ENCODE peak calls at places on chromosomes 3 and 15, in nine cellular contexts. One of them, this sample, is unnamed.
A peak's percentile ranks its signal among the peaks of the same experiment; 100 is the strongest.

GRCh38 chr3:3800076-3800448 is 831 bp downstream of the LRRN1 start:
- DNase-seq in CD8-positive, alpha-beta memory T cell: no peak
- DNase-seq in D341Med: peak; percentile 52
- DNase-seq in CD4-positive, alpha-beta memory T cell: no peak
- DNase-seq in EH: no peak
- DNase-seq in COLO829: no peak
- DNase-seq in NCI-H748 treated with DMSO at 0.1 percent for 48 hours: no peak
- DNase-seq in stimulated activated CD4-positive, alpha-beta T cell treated with anti-CD3 and anti-CD28 coated beads, Interleukin-1b, Interleukin-23, amount 100 ng/mL, for 24 hours: no peak
- DNase-seq in hippocampal formation: no peak
- DNase-seq in this sample: no peak

GRCh38 chr3:111592143-111592542 is 3.0 kb downstream of the ZBED2 start:
- DNase-seq in CD8-positive, alpha-beta memory T cell: no peak
- DNase-seq in D341Med: no peak
- DNase-seq in CD4-positive, alpha-beta memory T cell: no peak
- DNase-seq in EH: peak; percentile 50
- DNase-seq in COLO829: no peak
- DNase-seq in NCI-H748 treated with DMSO at 0.1 percent for 48 hours: no peak
- DNase-seq in stimulated activated CD4-positive, alpha-beta T cell treated with anti-CD3 and anti-CD28 coated beads, Interleukin-1b, Interleukin-23, amount 100 ng/mL, for 24 hours: no peak
- DNase-seq in hippocampal formation: no peak
- DNase-seq in this sample: no peak

GRCh38 chr3:16943857-16944256 is 59.1 kb downstream of the PLCL2 start:
- DNase-seq in CD8-positive, alpha-beta memory T cell: no peak
- DNase-seq in D341Med: no peak
- DNase-seq in CD4-positive, alpha-beta memory T cell: no peak
- DNase-seq in EH: no peak
- DNase-seq in COLO829: no peak
- DNase-seq in NCI-H748 treated with DMSO at 0.1 percent for 48 hours: no peak
- DNase-seq in stimulated activated CD4-positive, alpha-beta T cell treated with anti-CD3 and anti-CD28 coated beads, Interleukin-1b, Interleukin-23, amount 100 ng/mL, for 24 hours: no peak
- DNase-seq in hippocampal formation: no peak
- DNase-seq in this sample: no peak

GRCh38 chr15:39621210-39621609 is 40.3 kb downstream of the THBS1 start:
- DNase-seq in CD8-positive, alpha-beta memory T cell: no peak
- DNase-seq in D341Med: no peak
- DNase-seq in CD4-positive, alpha-beta memory T cell: no peak
- DNase-seq in EH: no peak
- DNase-seq in COLO829: no peak
- DNase-seq in NCI-H748 treated with DMSO at 0.1 percent for 48 hours: no peak
- DNase-seq in stimulated activated CD4-positive, alpha-beta T cell treated with anti-CD3 and anti-CD28 coated beads, Interleukin-1b, Interleukin-23, amount 100 ng/mL, for 24 hours: no peak
- DNase-seq in hippocampal formation: no peak
- DNase-seq in this sample: peak; percentile 67

GRCh38 chr15:43859546-43859945 is 32.7 kb downstream of the WDR76 start:
- DNase-seq in CD8-positive, alpha-beta memory T cell: no peak
- DNase-seq in D341Med: no peak
- DNase-seq in CD4-positive, alpha-beta memory T cell: no peak
- DNase-seq in EH: no peak
- DNase-seq in COLO829: no peak
- DNase-seq in NCI-H748 treated with DMSO at 0.1 percent for 48 hours: no peak
- DNase-seq in stimulated activated CD4-positive, alpha-beta T cell treated with anti-CD3 and anti-CD28 coated beads, Interleukin-1b, Interleukin-23, amount 100 ng/mL, for 24 hours: no peak
- DNase-seq in hippocampal formation: no peak
- DNase-seq in this sample: no peak

GRCh38 chr3:65351753-65352152 is 664.0 kb upstream of the ADAMTS9 start:
- DNase-seq in CD8-positive, alpha-beta memory T cell: no peak
- DNase-seq in D341Med: no peak
- DNase-seq in CD4-positive, alpha-beta memory T cell: no peak
- DNase-seq in EH: no peak
- DNase-seq in COLO829: no peak
- DNase-seq in NCI-H748 treated with DMSO at 0.1 percent for 48 hours: no peak
- DNase-seq in stimulated activated CD4-positive, alpha-beta T cell treated with anti-CD3 and anti-CD28 coated beads, Interleukin-1b, Interleukin-23, amount 100 ng/mL, for 24 hours: no peak
- DNase-seq in hippocampal formation: no peak
- DNase-seq in this sample: no peak

GRCh38 chr3:86245360-86245759 is 745.6 kb downstream of the VGLL3 start:
- DNase-seq in CD8-positive, alpha-beta memory T cell: no peak
- DNase-seq in D341Med: peak; percentile 10
- DNase-seq in CD4-positive, alpha-beta memory T cell: no peak
- DNase-seq in EH: no peak
- DNase-seq in COLO829: no peak
- DNase-seq in NCI-H748 treated with DMSO at 0.1 percent for 48 hours: no peak
- DNase-seq in stimulated activated CD4-positive, alpha-beta T cell treated with anti-CD3 and anti-CD28 coated beads, Interleukin-1b, Interleukin-23, amount 100 ng/mL, for 24 hours: no peak
- DNase-seq in hippocampal formation: peak; percentile 66
- DNase-seq in this sample: no peak

GRCh38 chr3:196202516-196202970 is 8.7 kb downstream of the ZDHHC19 start:
- DNase-seq in CD8-positive, alpha-beta memory T cell: no peak
- DNase-seq in D341Med: no peak
- DNase-seq in CD4-positive, alpha-beta memory T cell: no peak
- DNase-seq in EH: peak; percentile 67
- DNase-seq in COLO829: no peak
- DNase-seq in NCI-H748 treated with DMSO at 0.1 percent for 48 hours: no peak
- DNase-seq in stimulated activated CD4-positive, alpha-beta T cell treated with anti-CD3 and anti-CD28 coated beads, Interleukin-1b, Interleukin-23, amount 100 ng/mL, for 24 hours: no peak
- DNase-seq in hippocampal formation: no peak
- DNase-seq in this sample: no peak

GRCh38 chr15:97301166-97301565 is 659.3 kb upstream of the ARRDC4 start:
- DNase-seq in CD8-positive, alpha-beta memory T cell: no peak
- DNase-seq in D341Med: no peak
- DNase-seq in CD4-positive, alpha-beta memory T cell: no peak
- DNase-seq in EH: no peak
- DNase-seq in COLO829: no peak
- DNase-seq in NCI-H748 treated with DMSO at 0.1 percent for 48 hours: no peak
- DNase-seq in stimulated activated CD4-positive, alpha-beta T cell treated with anti-CD3 and anti-CD28 coated beads, Interleukin-1b, Interleukin-23, amount 100 ng/mL, for 24 hours: no peak
- DNase-seq in hippocampal formation: no peak
- DNase-seq in this sample: no peak

GRCh38 chr3:56997675-56998074 is 62.8 kb upstream of the SPATA12 start:
- DNase-seq in CD8-positive, alpha-beta memory T cell: no peak
- DNase-seq in D341Med: no peak
- DNase-seq in CD4-positive, alpha-beta memory T cell: no peak
- DNase-seq in EH: peak; percentile 68
- DNase-seq in COLO829: no peak
- DNase-seq in NCI-H748 treated with DMSO at 0.1 percent for 48 hours: no peak
- DNase-seq in stimulated activated CD4-positive, alpha-beta T cell treated with anti-CD3 and anti-CD28 coated beads, Interleukin-1b, Interleukin-23, amount 100 ng/mL, for 24 hours: no peak
- DNase-seq in hippocampal formation: no peak
- DNase-seq in this sample: no peak

GRCh38 chr3:140555666-140556065 is 122.2 kb upstream of the TRIM42 start:
- DNase-seq in CD8-positive, alpha-beta memory T cell: no peak
- DNase-seq in D341Med: no peak
- DNase-seq in CD4-positive, alpha-beta memory T cell: no peak
- DNase-seq in EH: no peak
- DNase-seq in COLO829: no peak
- DNase-seq in NCI-H748 treated with DMSO at 0.1 percent for 48 hours: no peak
- DNase-seq in stimulated activated CD4-positive, alpha-beta T cell treated with anti-CD3 and anti-CD28 coated beads, Interleukin-1b, Interleukin-23, amount 100 ng/mL, for 24 hours: no peak
- DNase-seq in hippocampal formation: no peak
- DNase-seq in this sample: no peak

GRCh38 chr3:9916734-9917680 is at the start of gene IL17RC:
- DNase-seq in CD8-positive, alpha-beta memory T cell: no peak
- DNase-seq in D341Med: peak; percentile 56
- DNase-seq in CD4-positive, alpha-beta memory T cell: no peak
- DNase-seq in EH: peak; percentile 91
- DNase-seq in COLO829: peak; percentile 54
- DNase-seq in NCI-H748 treated with DMSO at 0.1 percent for 48 hours: peak; percentile 30
- DNase-seq in stimulated activated CD4-positive, alpha-beta T cell treated with anti-CD3 and anti-CD28 coated beads, Interleukin-1b, Interleukin-23, amount 100 ng/mL, for 24 hours: no peak
- DNase-seq in hippocampal formation: peak; percentile 49
- DNase-seq in this sample: peak; percentile 69

GRCh38 chr3:46461971-46462910 is 2.5 kb downstream of the LTF start:
- DNase-seq in CD8-positive, alpha-beta memory T cell: no peak
- DNase-seq in D341Med: no peak
- DNase-seq in CD4-positive, alpha-beta memory T cell: no peak
- DNase-seq in EH: peak; percentile 28
- DNase-seq in COLO829: no peak
- DNase-seq in NCI-H748 treated with DMSO at 0.1 percent for 48 hours: no peak
- DNase-seq in stimulated activated CD4-positive, alpha-beta T cell treated with anti-CD3 and anti-CD28 coated beads, Interleukin-1b, Interleukin-23, amount 100 ng/mL, for 24 hours: no peak
- DNase-seq in hippocampal formation: no peak
- DNase-seq in this sample: no peak